ENCODE peak calls at places on chromosome 1, in ten cellular contexts. Y is DND-41, B is A549, U is body of pancreas, K is endodermal cell, W is ascending aorta, N is heart right ventricle, T is uterus, J is PC-3, Q is prostate gland. D is an unnamed sample.

GRCh38 chr1:7358346-7358745 is 412.8 kb upstream of the VAMP3 start:
- DNase-seq in Y (no peak), B (no peak), U (no peak), K (no peak), W (no peak), N (no peak), T (no peak), J (no peak), Q (no peak), D (no peak)

GRCh38 chr1:234772345-234773147 is 162.6 kb upstream of the IRF2BP2 start:
- DNase-seq in Y (peak; percentile 89), B (peak; percentile 97), U (peak; percentile 55), K (peak; percentile 79), W (peak; percentile 94), N (peak; percentile 52), T (peak; percentile 54), J (peak; percentile 97), Q (peak; percentile 67), D (peak; percentile 90)

GRCh38 chr1:226949401-226949800 is 9.3 kb downstream of the COQ8A start:
- DNase-seq in Y (no peak), B (no peak), U (no peak), K (peak; percentile 17), W (no peak), N (no peak), T (no peak), J (no peak), Q (no peak), D (no peak)

GRCh38 chr1:236066828-236067386 is 2.0 kb upstream of the NID1 start:
- DNase-seq in Y (peak; percentile 33), B (no peak), U (no peak), K (no peak), W (peak; percentile 72), N (peak; percentile 38), T (peak; percentile 46), J (no peak), Q (peak; percentile 14), D (peak; percentile 28)

GRCh38 chr1:168771104-168771630 is 42.2 kb upstream of the DPT start:
- DNase-seq in Y (no peak), B (no peak), U (no peak), K (no peak), W (no peak), N (no peak), T (no peak), J (no peak), Q (no peak), D (no peak)

GRCh38 chr1:202162049-202162417 is 1.6 kb upstream of the PTPN7 start:
- DNase-seq in Y (peak; percentile 85), B (no peak), U (no peak), K (no peak), W (no peak), N (no peak), T (no peak), J (no peak), Q (no peak), D (no peak)

GRCh38 chr1:88998716-88999115 is 6.3 kb upstream of the KYAT3 start:
- DNase-seq in Y (peak; percentile 51), B (peak; percentile 52), U (no peak), K (no peak), W (no peak), N (no peak), T (no peak), J (peak; percentile 93), Q (peak; percentile 59), D (no peak)

GRCh38 chr1:56063461-56063860 is 515.9 kb downstream of the PLPP3 start:
- DNase-seq in Y (no peak), B (no peak), U (no peak), K (no peak), W (no peak), N (peak; percentile 46), T (no peak), J (no peak), Q (no peak), D (peak; percentile 33)

GRCh38 chr1:234781241-234782056 is 171.5 kb upstream of the IRF2BP2 start:
- DNase-seq in Y (no peak), B (peak; percentile 60), U (no peak), K (no peak), W (peak; percentile 71), N (no peak), T (no peak), J (peak; percentile 13), Q (no peak), D (no peak)

GRCh38 chr1:223617671-223618070 is 47.8 kb downstream of the CAPN8 start:
- DNase-seq in Y (no peak), B (no peak), U (no peak), K (no peak), W (no peak), N (no peak), T (no peak), J (no peak), Q (no peak), D (no peak)

GRCh38 chr1:231630558-231631205 is 4.1 kb downstream of the DISC1 start:
- DNase-seq in Y (no peak), B (no peak), U (no peak), K (no peak), W (no peak), N (no peak), T (no peak), J (no peak), Q (no peak), D (no peak)

GRCh38 chr1:171849245-171849898 is 8.1 kb downstream of the DNM3 start:
- DNase-seq in Y (no peak), B (no peak), U (no peak), K (no peak), W (no peak), N (no peak), T (no peak), J (no peak), Q (no peak), D (no peak)
- H3K4me1 ChIP-seq in Y (no peaks in the 10 kb centered on the region), B (no peaks in the 10 kb centered on the region), U (no peaks in the 10 kb centered on the region), K (no peaks in the 10 kb centered on the region), W (no peaks in the 10 kb centered on the region), N (no peaks in the 10 kb centered on the region), T (no peaks in the 10 kb centered on the region), J (no peaks in the 10 kb centered on the region), Q (no peaks in the 10 kb centered on the region), D (no peaks in the 10 kb centered on the region)

DNA sequence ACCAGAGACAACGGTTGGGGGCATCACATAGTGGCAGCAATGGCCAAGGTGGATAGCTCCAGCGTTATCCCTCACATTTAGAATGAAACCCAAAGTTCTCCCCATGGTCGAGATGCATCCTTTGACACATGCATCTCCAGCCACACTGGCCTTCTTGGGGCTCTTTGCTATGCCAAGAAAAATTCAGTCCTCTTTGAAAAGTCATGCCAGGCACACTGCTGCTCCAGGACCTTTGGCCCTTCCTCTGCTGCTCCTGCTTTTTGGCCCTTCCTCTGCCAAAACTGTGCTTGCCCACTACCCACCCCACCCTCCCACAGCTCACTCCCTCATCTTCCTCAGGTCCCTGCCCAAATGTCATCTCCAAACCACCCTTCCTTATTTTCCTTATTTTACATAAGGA is 106.4 kb downstream of the C1orf94 start:
- DNase-seq in Y (no peak), B (no peak), U (no peak), K (no peak), W (no peak), N (no peak), T (no peak), J (no peak), Q (no peak), D (no peak)
- H3K4me1 ChIP-seq in Y (no peaks in the 10 kb centered on the region), B (no peaks in the 10 kb centered on the region), U (no peaks in the 10 kb centered on the region), K (peaks cover 4% of the 10 kb centered on the region), W (no peaks in the 10 kb centered on the region), N (no peaks in the 10 kb centered on the region), T (no peaks in the 10 kb centered on the region), J (no peaks in the 10 kb centered on the region), Q (no peaks in the 10 kb centered on the region), D (no peaks in the 10 kb centered on the region)

DNA sequence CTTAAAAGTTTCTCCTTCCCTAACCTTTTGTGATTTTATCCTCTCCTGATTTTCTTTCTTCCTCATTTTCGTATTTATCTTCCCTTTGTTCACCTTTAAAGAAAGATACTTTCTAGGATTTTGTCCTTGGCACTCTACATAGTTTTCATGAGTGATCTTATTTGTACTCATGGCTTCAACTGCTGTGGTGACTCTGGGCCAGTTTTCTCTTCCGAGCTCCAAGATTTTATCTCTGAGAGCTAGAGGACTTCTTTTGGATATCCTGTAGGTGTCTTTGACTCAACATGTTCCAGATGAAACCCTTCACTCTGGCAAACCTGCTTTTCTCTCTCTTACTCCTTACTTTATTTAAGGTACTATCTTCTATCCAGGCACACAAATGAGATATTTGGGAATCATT is 53.7 kb upstream of the MACF1 start:
- DNase-seq in Y (no peak), B (no peak), U (no peak), K (no peak), W (no peak), N (no peak), T (no peak), J (no peak), Q (peak; percentile 15), D (no peak)
- H3K4me1 ChIP-seq in Y (no peaks in the 10 kb centered on the region), B (peaks cover 35% of the 10 kb centered on the region), U (peaks cover 49% of the 10 kb centered on the region), K (peaks cover 28% of the 10 kb centered on the region), W (peaks cover 38% of the 10 kb centered on the region), N (peaks cover 57% of the 10 kb centered on the region), T (peaks cover 9% of the 10 kb centered on the region), J (peaks cover 30% of the 10 kb centered on the region), Q (peaks cover 18% of the 10 kb centered on the region), D (peaks cover 67% of the 10 kb centered on the region)

GRCh38 chr1:189787201-189787600 is 690.5 kb downstream of the BRINP3 start:
- DNase-seq in Y (no peak), B (no peak), U (peak; percentile 13), K (no peak), W (no peak), N (no peak), T (no peak), J (no peak), Q (no peak), D (no peak)

GRCh38 chr1:189790335-189790734 is 687.3 kb downstream of the BRINP3 start:
- DNase-seq in Y (no peak), B (no peak), U (no peak), K (no peak), W (no peak), N (no peak), T (no peak), J (no peak), Q (no peak), D (no peak)
- H3K4me1 ChIP-seq in Y (no peaks in the 10 kb centered on the region), B (no peaks in the 10 kb centered on the region), U (no peaks in the 10 kb centered on the region), K (no peaks in the 10 kb centered on the region), W (no peaks in the 10 kb centered on the region), N (no peaks in the 10 kb centered on the region), T (no peaks in the 10 kb centered on the region), J (no peaks in the 10 kb centered on the region), Q (no peaks in the 10 kb centered on the region), D (no peaks in the 10 kb centered on the region)

GRCh38 chr1:43976045-43976444 is 1.3 kb downstream of the ATP6V0B start:
- DNase-seq in Y (no peak), B (no peak), U (no peak), K (no peak), W (no peak), N (no peak), T (no peak), J (no peak), Q (no peak), D (no peak)
- H3K4me1 ChIP-seq in Y (peaks cover 54% of the 10 kb centered on the region), B (peaks cover 40% of the 10 kb centered on the region), U (peaks cover 62% of the 10 kb centered on the region), K (peaks cover 7% of the 10 kb centered on the region), W (peaks cover 27% of the 10 kb centered on the region), N (peaks cover 59% of the 10 kb centered on the region), T (peaks cover 4% of the 10 kb centered on the region), J (peaks cover 60% of the 10 kb centered on the region), Q (peaks cover 30% of the 10 kb centered on the region), D (peaks cover 39% of the 10 kb centered on the region)

DNA sequence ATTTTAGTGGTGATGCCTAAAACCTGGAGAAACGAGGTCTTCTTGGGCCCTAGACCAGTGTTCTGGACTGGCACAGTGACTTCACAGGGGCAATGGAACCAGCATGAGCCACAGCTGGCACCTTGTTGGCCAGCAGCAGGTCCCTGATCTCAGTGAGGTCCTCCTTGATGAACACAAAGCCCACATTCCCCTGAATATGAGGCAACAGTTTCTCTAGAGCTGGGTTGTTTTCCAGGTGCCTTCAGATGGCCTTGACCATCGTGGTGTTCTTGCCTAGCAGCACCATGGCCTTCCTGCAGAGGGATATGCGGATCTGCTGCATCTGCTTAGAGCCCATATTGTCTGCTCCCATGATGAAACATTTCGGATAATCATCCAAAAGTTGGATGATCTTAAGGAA is 44.9 kb upstream of the RAB3GAP2 start:
- DNase-seq in Y (no peak), B (no peak), U (no peak), K (no peak), W (no peak), N (no peak), T (no peak), J (no peak), Q (no peak), D (no peak)
- H3K4me1 ChIP-seq in Y (no peaks in the 10 kb centered on the region), B (no peaks in the 10 kb centered on the region), U (no peaks in the 10 kb centered on the region), K (no peaks in the 10 kb centered on the region), W (no peaks in the 10 kb centered on the region), N (no peaks in the 10 kb centered on the region), T (no peaks in the 10 kb centered on the region), J (no peaks in the 10 kb centered on the region), Q (no peaks in the 10 kb centered on the region), D (no peaks in the 10 kb centered on the region)

D was measured in gastrocnemius medialis.